ENCODE peak calls at places on chromosomes 13 and 19, in ten cellular contexts. One of them, this sample, is unnamed.

GRCh38 chr13:81770868-81771505 is 1430.1 kb upstream of the SPRY2 start:
- DNase-seq in endothelial cell: no peak
- DNase-seq in GM13976: no peak
- DNase-seq in CD8-positive, alpha-beta T cell: no peak
- DNase-seq in foreskin fibroblast: no peak
- DNase-seq in CD4-positive, alpha-beta T cell: no peak
- DNase-seq in neural crest cell: no peak
- DNase-seq in fibroblast of mammary gland: no peak
- DNase-seq in dorsolateral prefrontal cortex: no peak
- DNase-seq in nephron progenitor cell: no peak
- DNase-seq in this sample: no peak

GRCh38 chr19:41548047-41548446 is 27.9 kb upstream of the CEACAM21 start:
- DNase-seq in endothelial cell: no peak
- DNase-seq in GM13976: no peak
- DNase-seq in CD8-positive, alpha-beta T cell: no peak
- DNase-seq in foreskin fibroblast: no peak
- DNase-seq in CD4-positive, alpha-beta T cell: no peak
- DNase-seq in neural crest cell: no peak
- DNase-seq in fibroblast of mammary gland: no peak
- DNase-seq in dorsolateral prefrontal cortex: no peak
- DNase-seq in nephron progenitor cell: no peak
- DNase-seq in this sample: no peak

GRCh38 chr13:46124531-46124966 is 19.7 kb upstream of the CPB2 start:
- DNase-seq in endothelial cell: no peak
- DNase-seq in GM13976: no peak
- DNase-seq in CD8-positive, alpha-beta T cell: no peak
- DNase-seq in foreskin fibroblast: no peak
- DNase-seq in CD4-positive, alpha-beta T cell: no peak
- DNase-seq in neural crest cell: no peak
- DNase-seq in fibroblast of mammary gland: no peak
- DNase-seq in dorsolateral prefrontal cortex: no peak
- DNase-seq in nephron progenitor cell: no peak
- DNase-seq in this sample: no peak

GRCh38 chr13:77386880-77387606 is 60.1 kb upstream of the MYCBP2 start:
- DNase-seq in endothelial cell: no peak
- DNase-seq in GM13976: peak; percentile 22
- DNase-seq in CD8-positive, alpha-beta T cell: no peak
- DNase-seq in foreskin fibroblast: peak; percentile 71
- DNase-seq in CD4-positive, alpha-beta T cell: no peak
- DNase-seq in neural crest cell: no peak
- DNase-seq in fibroblast of mammary gland: peak; percentile 84
- DNase-seq in dorsolateral prefrontal cortex: no peak
- DNase-seq in nephron progenitor cell: no peak
- DNase-seq in this sample: no peak

GRCh38 chr19:49588370-49589122 is 2.4 kb upstream of the PRR12 start:
- DNase-seq in endothelial cell: no peak
- DNase-seq in GM13976: peak; percentile 63
- DNase-seq in CD8-positive, alpha-beta T cell: no peak
- DNase-seq in foreskin fibroblast: no peak
- DNase-seq in CD4-positive, alpha-beta T cell: peak; percentile 62
- DNase-seq in neural crest cell: no peak
- DNase-seq in fibroblast of mammary gland: no peak
- DNase-seq in dorsolateral prefrontal cortex: no peak
- DNase-seq in nephron progenitor cell: no peak
- DNase-seq in this sample: no peak

GRCh38 chr19:52230685-52231084 is 38.7 kb upstream of the ZNF766 start:
- DNase-seq in endothelial cell: no peak
- DNase-seq in GM13976: no peak
- DNase-seq in CD8-positive, alpha-beta T cell: no peak
- DNase-seq in foreskin fibroblast: no peak
- DNase-seq in CD4-positive, alpha-beta T cell: no peak
- DNase-seq in neural crest cell: no peak
- DNase-seq in fibroblast of mammary gland: no peak
- DNase-seq in dorsolateral prefrontal cortex: no peak
- DNase-seq in nephron progenitor cell: no peak
- DNase-seq in this sample: no peak

GRCh38 chr13:112159575-112160547 is 92.9 kb downstream of the SOX1 start:
- DNase-seq in endothelial cell: no peak
- DNase-seq in GM13976: no peak
- DNase-seq in CD8-positive, alpha-beta T cell: no peak
- DNase-seq in foreskin fibroblast: no peak
- DNase-seq in CD4-positive, alpha-beta T cell: no peak
- DNase-seq in neural crest cell: peak; percentile 34
- DNase-seq in fibroblast of mammary gland: no peak
- DNase-seq in dorsolateral prefrontal cortex: no peak
- DNase-seq in nephron progenitor cell: no peak
- DNase-seq in this sample: no peak

GRCh38 chr13:89520468-89520867 is 1827.0 kb upstream of the MIR17HG start:
- DNase-seq in endothelial cell: no peak
- DNase-seq in GM13976: no peak
- DNase-seq in CD8-positive, alpha-beta T cell: no peak
- DNase-seq in foreskin fibroblast: no peak
- DNase-seq in CD4-positive, alpha-beta T cell: no peak
- DNase-seq in neural crest cell: no peak
- DNase-seq in fibroblast of mammary gland: no peak
- DNase-seq in dorsolateral prefrontal cortex: no peak
- DNase-seq in nephron progenitor cell: no peak
- DNase-seq in this sample: no peak

GRCh38 chr19:36688058-36688457 is 646 bp downstream of the ZNF567 start:
- DNase-seq in endothelial cell: no peak
- DNase-seq in GM13976: peak; percentile 16
- DNase-seq in CD8-positive, alpha-beta T cell: no peak
- DNase-seq in foreskin fibroblast: no peak
- DNase-seq in CD4-positive, alpha-beta T cell: no peak
- DNase-seq in neural crest cell: no peak
- DNase-seq in fibroblast of mammary gland: peak; percentile 4
- DNase-seq in dorsolateral prefrontal cortex: no peak
- DNase-seq in nephron progenitor cell: no peak
- DNase-seq in this sample: no peak

GRCh38 chr19:53977991-53978731 is 13.3 kb upstream of the CACNG6 start:
- DNase-seq in endothelial cell: peak; percentile 95
- DNase-seq in GM13976: no peak
- DNase-seq in CD8-positive, alpha-beta T cell: no peak
- DNase-seq in foreskin fibroblast: peak; percentile 95
- DNase-seq in CD4-positive, alpha-beta T cell: peak; percentile 38
- DNase-seq in neural crest cell: peak; percentile 70
- DNase-seq in fibroblast of mammary gland: peak; percentile 80
- DNase-seq in dorsolateral prefrontal cortex: peak; percentile 90
- DNase-seq in nephron progenitor cell: peak; percentile 88
- DNase-seq in this sample: no peak

GRCh38 chr13:38875186-38875875 is 115.3 kb downstream of the STOML3 start:
- DNase-seq in endothelial cell: no peak
- DNase-seq in GM13976: no peak
- DNase-seq in CD8-positive, alpha-beta T cell: no peak
- DNase-seq in foreskin fibroblast: no peak
- DNase-seq in CD4-positive, alpha-beta T cell: no peak
- DNase-seq in neural crest cell: no peak
- DNase-seq in fibroblast of mammary gland: no peak
- DNase-seq in dorsolateral prefrontal cortex: no peak
- DNase-seq in nephron progenitor cell: no peak
- DNase-seq in this sample: no peak

GRCh38 chr13:38868870-38869269 is 121.8 kb downstream of the STOML3 start:
- DNase-seq in endothelial cell: no peak
- DNase-seq in GM13976: no peak
- DNase-seq in CD8-positive, alpha-beta T cell: no peak
- DNase-seq in foreskin fibroblast: no peak
- DNase-seq in CD4-positive, alpha-beta T cell: no peak
- DNase-seq in neural crest cell: no peak
- DNase-seq in fibroblast of mammary gland: no peak
- DNase-seq in dorsolateral prefrontal cortex: no peak
- DNase-seq in nephron progenitor cell: no peak
- DNase-seq in this sample: no peak

GRCh38 chr13:38871275-38871674 is 119.4 kb downstream of the STOML3 start:
- DNase-seq in endothelial cell: no peak
- DNase-seq in GM13976: no peak
- DNase-seq in CD8-positive, alpha-beta T cell: no peak
- DNase-seq in foreskin fibroblast: no peak
- DNase-seq in CD4-positive, alpha-beta T cell: no peak
- DNase-seq in neural crest cell: no peak
- DNase-seq in fibroblast of mammary gland: no peak
- DNase-seq in dorsolateral prefrontal cortex: no peak
- DNase-seq in nephron progenitor cell: no peak
- DNase-seq in this sample: no peak

GRCh38 chr13:38868399-38868798 is 122.2 kb downstream of the STOML3 start:
- DNase-seq in endothelial cell: no peak
- DNase-seq in GM13976: no peak
- DNase-seq in CD8-positive, alpha-beta T cell: no peak
- DNase-seq in foreskin fibroblast: no peak
- DNase-seq in CD4-positive, alpha-beta T cell: no peak
- DNase-seq in neural crest cell: no peak
- DNase-seq in fibroblast of mammary gland: no peak
- DNase-seq in dorsolateral prefrontal cortex: no peak
- DNase-seq in nephron progenitor cell: no peak
- DNase-seq in this sample: no peak

DNA sequence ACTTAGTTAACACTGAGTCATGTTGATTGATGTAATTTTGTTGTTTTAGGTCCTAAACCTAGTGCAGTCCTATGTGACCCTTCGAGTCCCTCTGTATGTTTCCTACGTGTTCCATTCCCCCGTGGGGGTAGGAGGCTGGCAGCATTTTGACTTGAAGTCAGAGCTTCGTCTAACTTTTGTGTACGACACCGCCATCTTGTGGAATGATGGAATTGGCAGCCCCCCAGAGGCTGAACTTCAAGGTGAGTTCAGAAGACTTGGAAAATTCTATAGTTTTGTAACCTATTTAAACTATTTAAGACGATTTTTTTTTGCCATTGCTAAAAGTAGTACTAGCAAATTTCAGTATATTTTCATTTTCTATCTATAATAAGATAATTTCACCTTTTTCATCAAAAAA is 117.9 kb downstream of the STOML3 start:
- DNase-seq in endothelial cell: peak; percentile 69
- DNase-seq in GM13976: peak; percentile 31
- DNase-seq in CD8-positive, alpha-beta T cell: peak; percentile 24
- DNase-seq in foreskin fibroblast: peak; percentile 11
- DNase-seq in CD4-positive, alpha-beta T cell: peak; percentile 8
- DNase-seq in neural crest cell: peak; percentile 65
- DNase-seq in fibroblast of mammary gland: peak; percentile 43
- DNase-seq in dorsolateral prefrontal cortex: peak; percentile 58
- DNase-seq in nephron progenitor cell: peak; percentile 68
- DNase-seq in this sample: no peak
- TF ChIP-seq CTCF in endothelial cell: peak; percentile 76
- TF ChIP-seq CTCF in GM13976: peak; percentile 55
- TF ChIP-seq CTCF in CD8-positive, alpha-beta T cell: peak; percentile 38
- TF ChIP-seq CTCF in foreskin fibroblast: peak; percentile 30
- TF ChIP-seq CTCF in CD4-positive, alpha-beta T cell: peak; percentile 46
- TF ChIP-seq CTCF in neural crest cell: peak; percentile 76
- TF ChIP-seq CTCF in fibroblast of mammary gland: peak; percentile 49
- TF ChIP-seq CTCF in dorsolateral prefrontal cortex: peak; percentile 53
- TF ChIP-seq CTCF in nephron progenitor cell: peak; percentile 83
- TF ChIP-seq CTCF in this sample: peak; percentile 87

DNA sequence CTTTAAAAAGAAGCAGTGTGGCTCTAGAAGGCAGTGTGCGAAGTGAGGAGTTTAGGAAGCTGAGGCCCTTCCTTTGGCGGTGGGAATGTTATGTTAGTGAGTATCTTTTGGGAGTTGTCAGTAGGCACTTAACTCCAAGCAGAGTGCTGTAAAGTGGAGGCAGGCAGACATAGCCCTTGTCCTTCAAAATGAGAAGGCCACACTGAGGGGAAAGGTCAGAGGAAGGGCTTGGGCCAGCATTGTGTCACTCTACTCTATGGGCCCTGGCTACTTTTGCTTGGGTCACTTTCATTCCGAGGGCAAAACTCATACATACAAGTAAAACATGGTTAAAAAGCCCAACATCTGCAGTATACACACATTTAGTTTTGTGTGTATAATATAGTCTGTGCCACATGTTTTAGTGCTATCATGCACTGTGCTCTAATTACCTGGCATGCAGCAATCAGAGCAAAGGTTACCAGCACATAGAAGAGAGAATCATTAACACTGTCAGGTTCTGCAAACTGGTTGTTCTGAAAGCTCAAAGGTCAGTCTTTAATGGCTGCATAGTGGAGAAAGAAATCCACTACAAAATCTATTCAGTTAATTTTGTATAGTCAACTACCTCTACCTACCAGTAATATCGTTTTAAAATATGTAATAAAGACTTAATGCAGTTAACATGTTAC is 64.4 kb downstream of the WASF3 start:
- DNase-seq in endothelial cell: no peak
- DNase-seq in GM13976: no peak
- DNase-seq in CD8-positive, alpha-beta T cell: no peak
- DNase-seq in foreskin fibroblast: no peak
- DNase-seq in CD4-positive, alpha-beta T cell: no peak
- DNase-seq in neural crest cell: no peak
- DNase-seq in fibroblast of mammary gland: no peak
- DNase-seq in dorsolateral prefrontal cortex: no peak
- DNase-seq in nephron progenitor cell: no peak
- DNase-seq in this sample: no peak
- TF ChIP-seq CTCF in endothelial cell: no peak
- TF ChIP-seq CTCF in GM13976: no peak
- TF ChIP-seq CTCF in CD8-positive, alpha-beta T cell: no peak
- TF ChIP-seq CTCF in foreskin fibroblast: no peak
- TF ChIP-seq CTCF in CD4-positive, alpha-beta T cell: no peak
- TF ChIP-seq CTCF in neural crest cell: no peak
- TF ChIP-seq CTCF in fibroblast of mammary gland: no peak
- TF ChIP-seq CTCF in dorsolateral prefrontal cortex: no peak
- TF ChIP-seq CTCF in nephron progenitor cell: no peak
- TF ChIP-seq CTCF in this sample: no peak

DNA sequence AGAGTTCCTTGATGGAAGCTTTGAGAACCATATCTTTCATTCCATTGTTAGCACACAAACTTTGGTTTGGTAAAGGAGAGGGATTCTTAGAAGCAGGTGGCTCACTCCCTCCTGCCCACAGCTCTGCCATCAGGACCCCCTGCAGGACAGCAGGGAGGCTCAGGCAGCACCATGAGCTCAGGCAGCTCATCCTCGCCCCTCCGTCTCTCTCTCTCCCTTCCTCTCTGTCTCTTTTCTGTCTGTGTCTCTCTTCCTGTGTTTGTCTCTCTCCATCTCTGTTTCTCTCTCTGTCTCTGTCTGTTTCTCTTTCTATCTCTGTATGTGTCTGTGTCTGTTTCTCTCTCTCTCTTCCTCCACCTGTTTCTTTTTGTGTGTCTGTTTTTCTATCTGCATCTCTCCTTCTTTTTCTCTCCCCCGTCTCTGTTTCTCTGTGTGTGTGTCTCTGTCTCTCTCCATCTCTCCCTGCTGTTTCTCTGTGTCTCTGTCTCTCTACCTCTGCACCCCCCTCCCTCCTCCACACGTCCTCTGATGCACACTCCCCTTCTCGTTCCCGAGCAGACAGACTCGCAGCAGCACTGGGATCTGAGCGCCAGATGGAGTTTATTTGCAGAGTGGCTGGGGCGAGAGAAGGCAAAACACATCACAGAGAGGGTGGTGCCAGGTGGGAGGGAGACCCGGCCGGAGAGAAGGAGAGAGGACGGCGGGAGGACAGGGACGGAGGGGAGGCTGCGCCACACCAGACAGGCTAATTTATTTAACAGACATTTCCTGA is 8.7 kb downstream of the SBK2 start:
- DNase-seq in endothelial cell: no peak
- DNase-seq in GM13976: no peak
- DNase-seq in CD8-positive, alpha-beta T cell: no peak
- DNase-seq in foreskin fibroblast: peak; percentile 53
- DNase-seq in CD4-positive, alpha-beta T cell: no peak
- DNase-seq in neural crest cell: no peak
- DNase-seq in fibroblast of mammary gland: no peak
- DNase-seq in dorsolateral prefrontal cortex: no peak
- DNase-seq in nephron progenitor cell: no peak
- DNase-seq in this sample: no peak
- TF ChIP-seq CTCF in endothelial cell: no peak
- TF ChIP-seq CTCF in GM13976: no peak
- TF ChIP-seq CTCF in CD8-positive, alpha-beta T cell: no peak
- TF ChIP-seq CTCF in foreskin fibroblast: peak; percentile 9
- TF ChIP-seq CTCF in CD4-positive, alpha-beta T cell: no peak
- TF ChIP-seq CTCF in neural crest cell: no peak
- TF ChIP-seq CTCF in fibroblast of mammary gland: no peak
- TF ChIP-seq CTCF in dorsolateral prefrontal cortex: no peak
- TF ChIP-seq CTCF in nephron progenitor cell: no peak
- TF ChIP-seq CTCF in this sample: no peak

GRCh38 chr19:47186337-47187022 is 44.5 kb downstream of the BBC3 start:
- DNase-seq in endothelial cell: no peak
- DNase-seq in GM13976: peak; percentile 88
- DNase-seq in CD8-positive, alpha-beta T cell: peak; percentile 80
- DNase-seq in foreskin fibroblast: peak; percentile 45
- DNase-seq in CD4-positive, alpha-beta T cell: peak; percentile 88
- DNase-seq in neural crest cell: no peak
- DNase-seq in fibroblast of mammary gland: no peak
- DNase-seq in dorsolateral prefrontal cortex: no peak
- DNase-seq in nephron progenitor cell: no peak
- DNase-seq in this sample: no peak
- TF ChIP-seq CTCF in endothelial cell: no peak
- TF ChIP-seq CTCF in GM13976: peak; percentile 39
- TF ChIP-seq CTCF in CD8-positive, alpha-beta T cell: no peak
- TF ChIP-seq CTCF in foreskin fibroblast: no peak
- TF ChIP-seq CTCF in CD4-positive, alpha-beta T cell: no peak
- TF ChIP-seq CTCF in neural crest cell: no peak
- TF ChIP-seq CTCF in fibroblast of mammary gland: no peak
- TF ChIP-seq CTCF in dorsolateral prefrontal cortex: no peak
- TF ChIP-seq CTCF in nephron progenitor cell: no peak
- TF ChIP-seq CTCF in this sample: no peak